ENCODE peak calls at places on chromosomes 2 and 18, in nine cellular contexts. One of them, this sample, is unnamed.

GRCh38 chr2:3130444-3130843 is 247.2 kb downstream of the EIPR1 start:
- DNase-seq in activated B cell treated with CpG ODN at 0.5 μM for 24 hours: no peak
- DNase-seq in T1000: no peak
- DNase-seq in hippocampal formation: no peak
- DNase-seq in heart left ventricle: no peak
- DNase-seq in effector memory CD8-positive, alpha-beta T cell: no peak
- DNase-seq in activated naive CD4-positive, alpha-beta T cell treated with anti-CD3 and anti-CD28 coated beads, Interleukin-2, amount 10 ng/mL, durations not matched to agents 7 days and 5 days: no peak
- DNase-seq in GM03348: no peak
- DNase-seq in posterior cingulate gyrus: no peak
- DNase-seq in this sample: no peak

GRCh38 chr18:28108801-28109200 is 68.1 kb downstream of the CDH2 start:
- DNase-seq in activated naive CD4-positive, alpha-beta T cell treated with anti-CD3 and anti-CD28 coated beads, Interleukin-2, amount 10 ng/mL, durations not matched to agents 7 days and 5 days: no peak
- DNase-seq in effector memory CD8-positive, alpha-beta T cell: no peak
- DNase-seq in activated B cell treated with CpG ODN at 0.5 μM for 24 hours: no peak
- DNase-seq in posterior cingulate gyrus: no peak
- DNase-seq in heart left ventricle: no peak
- DNase-seq in T1000: no peak
- DNase-seq in hippocampal formation: no peak
- DNase-seq in GM03348: no peak
- DNase-seq in this sample: no peak

GRCh38 chr2:130737592-130737991 is 8.7 kb downstream of the GPR148 start:
- DNase-seq in hippocampal formation: no peak
- DNase-seq in activated naive CD4-positive, alpha-beta T cell treated with anti-CD3 and anti-CD28 coated beads, Interleukin-2, amount 10 ng/mL, durations not matched to agents 7 days and 5 days: no peak
- DNase-seq in effector memory CD8-positive, alpha-beta T cell: no peak
- DNase-seq in T1000: no peak
- DNase-seq in heart left ventricle: no peak
- DNase-seq in GM03348: no peak
- DNase-seq in activated B cell treated with CpG ODN at 0.5 μM for 24 hours: no peak
- DNase-seq in posterior cingulate gyrus: no peak
- DNase-seq in this sample: no peak

GRCh38 chr2:99085400-99085799 is 56.1 kb upstream of the C2orf15 start:
- DNase-seq in posterior cingulate gyrus: no peak
- DNase-seq in effector memory CD8-positive, alpha-beta T cell: no peak
- DNase-seq in hippocampal formation: no peak
- DNase-seq in T1000: no peak
- DNase-seq in activated B cell treated with CpG ODN at 0.5 μM for 24 hours: no peak
- DNase-seq in heart left ventricle: no peak
- DNase-seq in GM03348: no peak
- DNase-seq in activated naive CD4-positive, alpha-beta T cell treated with anti-CD3 and anti-CD28 coated beads, Interleukin-2, amount 10 ng/mL, durations not matched to agents 7 days and 5 days: peak; percentile 26
- DNase-seq in this sample: peak; percentile 36

GRCh38 chr2:181615086-181615635 is 41.7 kb downstream of the CERKL start:
- DNase-seq in heart left ventricle: no peak
- DNase-seq in effector memory CD8-positive, alpha-beta T cell: no peak
- DNase-seq in GM03348: no peak
- DNase-seq in posterior cingulate gyrus: no peak
- DNase-seq in T1000: no peak
- DNase-seq in activated naive CD4-positive, alpha-beta T cell treated with anti-CD3 and anti-CD28 coated beads, Interleukin-2, amount 10 ng/mL, durations not matched to agents 7 days and 5 days: no peak
- DNase-seq in hippocampal formation: no peak
- DNase-seq in activated B cell treated with CpG ODN at 0.5 μM for 24 hours: no peak
- DNase-seq in this sample: no peak

GRCh38 chr2:110731064-110731463 is 1.3 kb upstream of the ACOXL start:
- DNase-seq in hippocampal formation: no peak
- DNase-seq in posterior cingulate gyrus: no peak
- DNase-seq in GM03348: no peak
- DNase-seq in activated B cell treated with CpG ODN at 0.5 μM for 24 hours: no peak
- DNase-seq in effector memory CD8-positive, alpha-beta T cell: no peak
- DNase-seq in heart left ventricle: no peak
- DNase-seq in activated naive CD4-positive, alpha-beta T cell treated with anti-CD3 and anti-CD28 coated beads, Interleukin-2, amount 10 ng/mL, durations not matched to agents 7 days and 5 days: no peak
- DNase-seq in T1000: no peak
- DNase-seq in this sample: no peak

GRCh38 chr2:196112408-196113039 is 43.9 kb upstream of the DNAH7 start:
- DNase-seq in activated B cell treated with CpG ODN at 0.5 μM for 24 hours: no peak
- DNase-seq in effector memory CD8-positive, alpha-beta T cell: no peak
- DNase-seq in posterior cingulate gyrus: no peak
- DNase-seq in GM03348: peak; percentile 70
- DNase-seq in T1000: peak; percentile 32
- DNase-seq in activated naive CD4-positive, alpha-beta T cell treated with anti-CD3 and anti-CD28 coated beads, Interleukin-2, amount 10 ng/mL, durations not matched to agents 7 days and 5 days: no peak
- DNase-seq in hippocampal formation: no peak
- DNase-seq in heart left ventricle: no peak
- DNase-seq in this sample: peak; percentile 66

GRCh38 chr2:28951910-28952805 is 28.9 kb upstream of the TOGARAM2 start:
- DNase-seq in activated B cell treated with CpG ODN at 0.5 μM for 24 hours: no peak
- DNase-seq in effector memory CD8-positive, alpha-beta T cell: no peak
- DNase-seq in activated naive CD4-positive, alpha-beta T cell treated with anti-CD3 and anti-CD28 coated beads, Interleukin-2, amount 10 ng/mL, durations not matched to agents 7 days and 5 days: no peak
- DNase-seq in heart left ventricle: no peak
- DNase-seq in posterior cingulate gyrus: no peak
- DNase-seq in GM03348: peak; percentile 57
- DNase-seq in T1000: no peak
- DNase-seq in hippocampal formation: no peak
- DNase-seq in this sample: no peak

GRCh38 chr2:119649364-119649917 is 29.6 kb upstream of the TMEM177 start:
- DNase-seq in activated B cell treated with CpG ODN at 0.5 μM for 24 hours: no peak
- DNase-seq in GM03348: no peak
- DNase-seq in posterior cingulate gyrus: no peak
- DNase-seq in activated naive CD4-positive, alpha-beta T cell treated with anti-CD3 and anti-CD28 coated beads, Interleukin-2, amount 10 ng/mL, durations not matched to agents 7 days and 5 days: no peak
- DNase-seq in effector memory CD8-positive, alpha-beta T cell: no peak
- DNase-seq in T1000: no peak
- DNase-seq in heart left ventricle: no peak
- DNase-seq in hippocampal formation: no peak
- DNase-seq in this sample: peak; percentile 40

GRCh38 chr2:121648206-121648605 is 1.1 kb downstream of the CLASP1 start:
- DNase-seq in T1000: no peak
- DNase-seq in GM03348: peak; percentile 18
- DNase-seq in activated naive CD4-positive, alpha-beta T cell treated with anti-CD3 and anti-CD28 coated beads, Interleukin-2, amount 10 ng/mL, durations not matched to agents 7 days and 5 days: no peak
- DNase-seq in heart left ventricle: no peak
- DNase-seq in effector memory CD8-positive, alpha-beta T cell: no peak
- DNase-seq in hippocampal formation: no peak
- DNase-seq in activated B cell treated with CpG ODN at 0.5 μM for 24 hours: no peak
- DNase-seq in posterior cingulate gyrus: no peak
- DNase-seq in this sample: peak; percentile 15

GRCh38 chr2:120647487-120647886 is 88.2 kb upstream of the GLI2 start:
- DNase-seq in T1000: no peak
- DNase-seq in effector memory CD8-positive, alpha-beta T cell: no peak
- DNase-seq in activated B cell treated with CpG ODN at 0.5 μM for 24 hours: no peak
- DNase-seq in heart left ventricle: no peak
- DNase-seq in activated naive CD4-positive, alpha-beta T cell treated with anti-CD3 and anti-CD28 coated beads, Interleukin-2, amount 10 ng/mL, durations not matched to agents 7 days and 5 days: no peak
- DNase-seq in hippocampal formation: no peak
- DNase-seq in posterior cingulate gyrus: no peak
- DNase-seq in GM03348: peak; percentile 40
- DNase-seq in this sample: peak; percentile 25

GRCh38 chr2:202099515-202099914 is 26.5 kb downstream of the KIAA2012 start:
- DNase-seq in heart left ventricle: no peak
- DNase-seq in T1000: no peak
- DNase-seq in effector memory CD8-positive, alpha-beta T cell: no peak
- DNase-seq in posterior cingulate gyrus: no peak
- DNase-seq in GM03348: no peak
- DNase-seq in hippocampal formation: no peak
- DNase-seq in activated B cell treated with CpG ODN at 0.5 μM for 24 hours: no peak
- DNase-seq in activated naive CD4-positive, alpha-beta T cell treated with anti-CD3 and anti-CD28 coated beads, Interleukin-2, amount 10 ng/mL, durations not matched to agents 7 days and 5 days: no peak
- DNase-seq in this sample: no peak

GRCh38 chr2:27118525-27119329 is at the start of gene CGREF1:
- DNase-seq in T1000: no peak
- DNase-seq in GM03348: peak; percentile 72
- DNase-seq in effector memory CD8-positive, alpha-beta T cell: no peak
- DNase-seq in hippocampal formation: no peak
- DNase-seq in activated B cell treated with CpG ODN at 0.5 μM for 24 hours: no peak
- DNase-seq in activated naive CD4-positive, alpha-beta T cell treated with anti-CD3 and anti-CD28 coated beads, Interleukin-2, amount 10 ng/mL, durations not matched to agents 7 days and 5 days: peak; percentile 32
- DNase-seq in heart left ventricle: no peak
- DNase-seq in posterior cingulate gyrus: no peak
- DNase-seq in this sample: no peak

GRCh38 chr2:43269706-43270105 is 43.3 kb upstream of the ZFP36L2 start:
- DNase-seq in GM03348: peak; percentile 86
- DNase-seq in T1000: no peak
- DNase-seq in activated B cell treated with CpG ODN at 0.5 μM for 24 hours: no peak
- DNase-seq in heart left ventricle: peak; percentile 43
- DNase-seq in effector memory CD8-positive, alpha-beta T cell: no peak
- DNase-seq in posterior cingulate gyrus: no peak
- DNase-seq in hippocampal formation: no peak
- DNase-seq in activated naive CD4-positive, alpha-beta T cell treated with anti-CD3 and anti-CD28 coated beads, Interleukin-2, amount 10 ng/mL, durations not matched to agents 7 days and 5 days: no peak
- DNase-seq in this sample: peak; percentile 83

GRCh38 chr2:102052367-102052764 is 60.6 kb downstream of the IL1R2 start:
- DNase-seq in heart left ventricle: no peak
- DNase-seq in effector memory CD8-positive, alpha-beta T cell: no peak
- DNase-seq in activated B cell treated with CpG ODN at 0.5 μM for 24 hours: no peak
- DNase-seq in posterior cingulate gyrus: no peak
- DNase-seq in GM03348: no peak
- DNase-seq in hippocampal formation: no peak
- DNase-seq in activated naive CD4-positive, alpha-beta T cell treated with anti-CD3 and anti-CD28 coated beads, Interleukin-2, amount 10 ng/mL, durations not matched to agents 7 days and 5 days: no peak
- DNase-seq in T1000: no peak
- DNase-seq in this sample: no peak

GRCh38 chr2:63434597-63434996 is 153.7 kb downstream of the WDPCP start:
- DNase-seq in effector memory CD8-positive, alpha-beta T cell: no peak
- DNase-seq in heart left ventricle: no peak
- DNase-seq in activated B cell treated with CpG ODN at 0.5 μM for 24 hours: no peak
- DNase-seq in posterior cingulate gyrus: no peak
- DNase-seq in hippocampal formation: no peak
- DNase-seq in activated naive CD4-positive, alpha-beta T cell treated with anti-CD3 and anti-CD28 coated beads, Interleukin-2, amount 10 ng/mL, durations not matched to agents 7 days and 5 days: no peak
- DNase-seq in T1000: no peak
- DNase-seq in GM03348: no peak
- DNase-seq in this sample: no peak

GRCh38 chr2:13067508-13067907 is 350.8 kb downstream of the TRIB2 start:
- DNase-seq in T1000: no peak
- DNase-seq in posterior cingulate gyrus: no peak
- DNase-seq in hippocampal formation: no peak
- DNase-seq in activated B cell treated with CpG ODN at 0.5 μM for 24 hours: no peak
- DNase-seq in GM03348: no peak
- DNase-seq in effector memory CD8-positive, alpha-beta T cell: no peak
- DNase-seq in heart left ventricle: no peak
- DNase-seq in activated naive CD4-positive, alpha-beta T cell treated with anti-CD3 and anti-CD28 coated beads, Interleukin-2, amount 10 ng/mL, durations not matched to agents 7 days and 5 days: no peak
- DNase-seq in this sample: no peak

GRCh38 chr2:118774458-118775133 is 72.9 kb downstream of the EN1 start:
- DNase-seq in heart left ventricle: peak; percentile 13
- DNase-seq in posterior cingulate gyrus: no peak
- DNase-seq in activated B cell treated with CpG ODN at 0.5 μM for 24 hours: no peak
- DNase-seq in effector memory CD8-positive, alpha-beta T cell: no peak
- DNase-seq in T1000: no peak
- DNase-seq in activated naive CD4-positive, alpha-beta T cell treated with anti-CD3 and anti-CD28 coated beads, Interleukin-2, amount 10 ng/mL, durations not matched to agents 7 days and 5 days: peak; percentile 25
- DNase-seq in GM03348: peak; percentile 95
- DNase-seq in hippocampal formation: no peak
- DNase-seq in this sample: peak; percentile 15

GRCh38 chr2:238151205-238151604 is 7.6 kb upstream of the ERFE start:
- DNase-seq in GM03348: no peak
- DNase-seq in activated naive CD4-positive, alpha-beta T cell treated with anti-CD3 and anti-CD28 coated beads, Interleukin-2, amount 10 ng/mL, durations not matched to agents 7 days and 5 days: no peak
- DNase-seq in heart left ventricle: no peak
- DNase-seq in posterior cingulate gyrus: no peak
- DNase-seq in effector memory CD8-positive, alpha-beta T cell: no peak
- DNase-seq in hippocampal formation: no peak
- DNase-seq in T1000: no peak
- DNase-seq in activated B cell treated with CpG ODN at 0.5 μM for 24 hours: no peak
- DNase-seq in this sample: no peak

GRCh38 chr2:86002375-86002774 is 103.3 kb downstream of the POLR1A start:
- DNase-seq in activated naive CD4-positive, alpha-beta T cell treated with anti-CD3 and anti-CD28 coated beads, Interleukin-2, amount 10 ng/mL, durations not matched to agents 7 days and 5 days: no peak
- DNase-seq in hippocampal formation: no peak
- DNase-seq in activated B cell treated with CpG ODN at 0.5 μM for 24 hours: no peak
- DNase-seq in heart left ventricle: no peak
- DNase-seq in effector memory CD8-positive, alpha-beta T cell: no peak
- DNase-seq in GM03348: no peak
- DNase-seq in posterior cingulate gyrus: no peak
- DNase-seq in T1000: no peak
- DNase-seq in this sample: no peak

GRCh38 chr2:110980613-110981062 is 140.1 kb upstream of the BCL2L11 start:
- DNase-seq in GM03348: no peak
- DNase-seq in activated naive CD4-positive, alpha-beta T cell treated with anti-CD3 and anti-CD28 coated beads, Interleukin-2, amount 10 ng/mL, durations not matched to agents 7 days and 5 days: no peak
- DNase-seq in activated B cell treated with CpG ODN at 0.5 μM for 24 hours: no peak
- DNase-seq in heart left ventricle: no peak
- DNase-seq in posterior cingulate gyrus: no peak
- DNase-seq in hippocampal formation: no peak
- DNase-seq in T1000: no peak
- DNase-seq in effector memory CD8-positive, alpha-beta T cell: no peak
- DNase-seq in this sample: no peak

GRCh38 chr2:118014492-118014824 is 588 bp upstream of the CCDC93 start:
- DNase-seq in heart left ventricle: no peak
- DNase-seq in posterior cingulate gyrus: no peak
- DNase-seq in T1000: no peak
- DNase-seq in activated B cell treated with CpG ODN at 0.5 μM for 24 hours: no peak
- DNase-seq in effector memory CD8-positive, alpha-beta T cell: no peak
- DNase-seq in GM03348: no peak
- DNase-seq in activated naive CD4-positive, alpha-beta T cell treated with anti-CD3 and anti-CD28 coated beads, Interleukin-2, amount 10 ng/mL, durations not matched to agents 7 days and 5 days: no peak
- DNase-seq in hippocampal formation: no peak
- DNase-seq in this sample: no peak

GRCh38 chr2:69196327-69197117 is 183.5 kb downstream of the ANTXR1 start:
- DNase-seq in effector memory CD8-positive, alpha-beta T cell: no peak
- DNase-seq in posterior cingulate gyrus: no peak
- DNase-seq in GM03348: peak; percentile 70
- DNase-seq in activated naive CD4-positive, alpha-beta T cell treated with anti-CD3 and anti-CD28 coated beads, Interleukin-2, amount 10 ng/mL, durations not matched to agents 7 days and 5 days: no peak
- DNase-seq in heart left ventricle: no peak
- DNase-seq in hippocampal formation: no peak
- DNase-seq in activated B cell treated with CpG ODN at 0.5 μM for 24 hours: no peak
- DNase-seq in T1000: peak; percentile 79
- DNase-seq in this sample: peak; percentile 53

GRCh38 chr2:111200333-111200879 is 79.7 kb downstream of the BCL2L11 start:
- DNase-seq in T1000: no peak
- DNase-seq in posterior cingulate gyrus: no peak
- DNase-seq in activated B cell treated with CpG ODN at 0.5 μM for 24 hours: no peak
- DNase-seq in heart left ventricle: no peak
- DNase-seq in activated naive CD4-positive, alpha-beta T cell treated with anti-CD3 and anti-CD28 coated beads, Interleukin-2, amount 10 ng/mL, durations not matched to agents 7 days and 5 days: no peak
- DNase-seq in effector memory CD8-positive, alpha-beta T cell: no peak
- DNase-seq in hippocampal formation: no peak
- DNase-seq in GM03348: no peak
- DNase-seq in this sample: no peak